ENCODE peak calls at places on chromosomes 1 and 21, in seven cellular contexts. One of them, this sample, is unnamed.

GRCh38 chr1:19455353-19455752 is 30.0 kb downstream of the CAPZB start:
- DNase-seq in ovary: no peak
- DNase-seq in hypothalamus: no peak
- DNase-seq in HFFc6: no peak
- DNase-seq in sciatic nerve: no peak
- DNase-seq in amniotic stem cell: no peak
- DNase-seq in substantia nigra: no peak
- DNase-seq in this sample: no peak

GRCh38 chr1:4140821-4141220 is 240.7 kb upstream of the C1orf174 start:
- DNase-seq in ovary: no peak
- DNase-seq in hypothalamus: no peak
- DNase-seq in HFFc6: no peak
- DNase-seq in sciatic nerve: no peak
- DNase-seq in amniotic stem cell: no peak
- DNase-seq in substantia nigra: no peak
- DNase-seq in this sample: no peak

GRCh38 chr1:196650403-196650802 is 1.4 kb upstream of the CFH start:
- DNase-seq in ovary: peak
- DNase-seq in hypothalamus: no peak
- DNase-seq in HFFc6: no peak
- DNase-seq in sciatic nerve: no peak
- DNase-seq in amniotic stem cell: no peak
- DNase-seq in substantia nigra: no peak
- DNase-seq in this sample: no peak

GRCh38 chr1:188599313-188599712 is 1770.6 kb downstream of the PLA2G4A start:
- DNase-seq in ovary: no peak
- DNase-seq in hypothalamus: no peak
- DNase-seq in HFFc6: no peak
- DNase-seq in sciatic nerve: no peak
- DNase-seq in amniotic stem cell: no peak
- DNase-seq in substantia nigra: no peak
- DNase-seq in this sample: no peak

GRCh38 chr1:222535455-222535854 is 12.4 kb downstream of the HHIPL2 start:
- DNase-seq in ovary: no peak
- DNase-seq in hypothalamus: no peak
- DNase-seq in HFFc6: no peak
- DNase-seq in sciatic nerve: no peak
- DNase-seq in amniotic stem cell: no peak
- DNase-seq in substantia nigra: no peak
- DNase-seq in this sample: no peak

GRCh38 chr1:184387871-184388670 is 1.2 kb downstream of the C1orf21 start:
- DNase-seq in ovary: peak
- DNase-seq in hypothalamus: peak
- DNase-seq in HFFc6: peak
- DNase-seq in sciatic nerve: peak
- DNase-seq in amniotic stem cell: peak
- DNase-seq in substantia nigra: no peak
- DNase-seq in this sample: peak

GRCh38 chr21:38468989-38469388 is 29.3 kb downstream of the ERG start:
- DNase-seq in ovary: no peak
- DNase-seq in hypothalamus: no peak
- DNase-seq in HFFc6: peak
- DNase-seq in sciatic nerve: no peak
- DNase-seq in amniotic stem cell: no peak
- DNase-seq in substantia nigra: no peak
- DNase-seq in this sample: no peak

GRCh38 chr21:18801468-18801867 is 397.9 kb upstream of the TMPRSS15 start:
- DNase-seq in ovary: no peak
- DNase-seq in hypothalamus: no peak
- DNase-seq in HFFc6: no peak
- DNase-seq in sciatic nerve: no peak
- DNase-seq in amniotic stem cell: no peak
- DNase-seq in substantia nigra: no peak
- DNase-seq in this sample: no peak

GRCh38 chr21:36641886-36642285 is 57.0 kb upstream of the SIM2 start:
- DNase-seq in ovary: no peak
- DNase-seq in hypothalamus: no peak
- DNase-seq in HFFc6: no peak
- DNase-seq in sciatic nerve: no peak
- DNase-seq in amniotic stem cell: no peak
- DNase-seq in substantia nigra: no peak
- DNase-seq in this sample: no peak

GRCh38 chr1:218739426-218739825 is 394.3 kb downstream of the TGFB2 start:
- DNase-seq in ovary: peak
- DNase-seq in hypothalamus: no peak
- DNase-seq in HFFc6: no peak
- DNase-seq in sciatic nerve: peak
- DNase-seq in amniotic stem cell: no peak
- DNase-seq in substantia nigra: no peak
- DNase-seq in this sample: no peak

GRCh38 chr1:229428256-229428655 is 5.6 kb downstream of the ACTA1 start:
- DNase-seq in ovary: no peak
- DNase-seq in hypothalamus: no peak
- DNase-seq in HFFc6: no peak
- DNase-seq in sciatic nerve: no peak
- DNase-seq in amniotic stem cell: no peak
- DNase-seq in substantia nigra: no peak
- DNase-seq in this sample: no peak

GRCh38 chr1:234956821-234957329 is 171.8 kb downstream of the TOMM20 start:
- DNase-seq in ovary: no peak
- DNase-seq in hypothalamus: no peak
- DNase-seq in HFFc6: no peak
- DNase-seq in sciatic nerve: peak
- DNase-seq in amniotic stem cell: no peak
- DNase-seq in substantia nigra: no peak
- DNase-seq in this sample: no peak

GRCh38 chr1:202698276-202698675 is 12.0 kb downstream of the SYT2 start:
- DNase-seq in ovary: no peak
- DNase-seq in hypothalamus: no peak
- DNase-seq in HFFc6: no peak
- DNase-seq in sciatic nerve: no peak
- DNase-seq in amniotic stem cell: no peak
- DNase-seq in substantia nigra: no peak
- DNase-seq in this sample: no peak

GRCh38 chr1:150596095-150596892 is 16.9 kb upstream of the MCL1 start:
- DNase-seq in ovary: no peak
- DNase-seq in hypothalamus: no peak
- DNase-seq in HFFc6: no peak
- DNase-seq in sciatic nerve: no peak
- DNase-seq in amniotic stem cell: no peak
- DNase-seq in substantia nigra: no peak
- DNase-seq in this sample: no peak

GRCh38 chr1:115077286-115077983 is 11.9 kb downstream of the TSPAN2 start:
- DNase-seq in ovary: no peak
- DNase-seq in hypothalamus: no peak
- DNase-seq in HFFc6: no peak
- DNase-seq in sciatic nerve: no peak
- DNase-seq in amniotic stem cell: no peak
- DNase-seq in substantia nigra: no peak
- DNase-seq in this sample: no peak

GRCh38 chr21:45598109-45598508 is 45.4 kb upstream of the PCBP3 start:
- DNase-seq in ovary: no peak
- DNase-seq in hypothalamus: no peak
- DNase-seq in HFFc6: no peak
- DNase-seq in sciatic nerve: peak
- DNase-seq in amniotic stem cell: no peak
- DNase-seq in substantia nigra: no peak
- DNase-seq in this sample: no peak

GRCh38 chr1:235941852-235942624 is 75.3 kb upstream of the LYST start:
- DNase-seq in ovary: no peak
- DNase-seq in hypothalamus: no peak
- DNase-seq in HFFc6: no peak
- DNase-seq in sciatic nerve: no peak
- DNase-seq in amniotic stem cell: no peak
- DNase-seq in substantia nigra: no peak
- DNase-seq in this sample: no peak

GRCh38 chr1:112818990-112819689 is 104.0 kb upstream of the PPM1J start:
- DNase-seq in ovary: no peak
- DNase-seq in hypothalamus: no peak
- DNase-seq in HFFc6: peak
- DNase-seq in sciatic nerve: no peak
- DNase-seq in amniotic stem cell: peak
- DNase-seq in substantia nigra: no peak
- DNase-seq in this sample: no peak

GRCh38 chr1:25094229-25094628 is 138.1 kb downstream of the SYF2 start:
- DNase-seq in ovary: no peak
- DNase-seq in hypothalamus: no peak
- DNase-seq in HFFc6: no peak
- DNase-seq in sciatic nerve: no peak
- DNase-seq in amniotic stem cell: no peak
- DNase-seq in substantia nigra: no peak
- DNase-seq in this sample: no peak

GRCh38 chr1:152410028-152410427 is 4.0 kb downstream of the CRNN start:
- DNase-seq in ovary: no peak
- DNase-seq in hypothalamus: no peak
- DNase-seq in HFFc6: no peak
- DNase-seq in sciatic nerve: no peak
- DNase-seq in amniotic stem cell: no peak
- DNase-seq in substantia nigra: no peak
- DNase-seq in this sample: no peak

GRCh38 chr1:944341-945325 is 14.4 kb downstream of the NOC2L start:
- DNase-seq in ovary: peak
- DNase-seq in hypothalamus: no peak
- DNase-seq in HFFc6: no peak
- DNase-seq in sciatic nerve: no peak
- DNase-seq in amniotic stem cell: no peak
- DNase-seq in substantia nigra: no peak
- DNase-seq in this sample: no peak

GRCh38 chr1:152585586-152585985 is 5.3 kb upstream of the LCE3D start:
- DNase-seq in ovary: no peak
- DNase-seq in hypothalamus: no peak
- DNase-seq in HFFc6: no peak
- DNase-seq in sciatic nerve: no peak
- DNase-seq in amniotic stem cell: no peak
- DNase-seq in substantia nigra: no peak
- DNase-seq in this sample: no peak

GRCh38 chr21:30984897-30985296 is 53.4 kb downstream of the KRTAP19-8 start:
- DNase-seq in ovary: no peak
- DNase-seq in hypothalamus: no peak
- DNase-seq in HFFc6: no peak
- DNase-seq in sciatic nerve: no peak
- DNase-seq in amniotic stem cell: no peak
- DNase-seq in substantia nigra: no peak
- DNase-seq in this sample: no peak

GRCh38 chr1:82795503-82796149 is 994.9 kb downstream of the ADGRL2 start:
- DNase-seq in ovary: no peak
- DNase-seq in hypothalamus: no peak
- DNase-seq in HFFc6: no peak
- DNase-seq in sciatic nerve: no peak
- DNase-seq in amniotic stem cell: no peak
- DNase-seq in substantia nigra: no peak
- DNase-seq in this sample: no peak

GRCh38 chr1:240337795-240338194 is 246.1 kb downstream of the FMN2 start:
- DNase-seq in ovary: no peak
- DNase-seq in hypothalamus: no peak
- DNase-seq in HFFc6: peak
- DNase-seq in sciatic nerve: no peak
- DNase-seq in amniotic stem cell: peak
- DNase-seq in substantia nigra: no peak
- DNase-seq in this sample: no peak

GRCh38 chr1:180168786-180169640 is 14.3 kb downstream of the QSOX1 start:
- DNase-seq in ovary: no peak
- DNase-seq in hypothalamus: no peak
- DNase-seq in HFFc6: no peak
- DNase-seq in sciatic nerve: peak
- DNase-seq in amniotic stem cell: no peak
- DNase-seq in substantia nigra: no peak
- DNase-seq in this sample: peak

GRCh38 chr21:36350282-36350910 is 30.4 kb downstream of the MORC3 start:
- DNase-seq in ovary: no peak
- DNase-seq in hypothalamus: no peak
- DNase-seq in HFFc6: peak
- DNase-seq in sciatic nerve: no peak
- DNase-seq in amniotic stem cell: no peak
- DNase-seq in substantia nigra: no peak
- DNase-seq in this sample: no peak

GRCh38 chr21:42560517-42561179 is 47.0 kb downstream of the SLC37A1 start:
- DNase-seq in ovary: no peak
- DNase-seq in hypothalamus: no peak
- DNase-seq in HFFc6: no peak
- DNase-seq in sciatic nerve: peak
- DNase-seq in amniotic stem cell: no peak
- DNase-seq in substantia nigra: no peak
- DNase-seq in this sample: no peak

GRCh38 chr21:43281661-43282357 is 113.0 kb downstream of the CRYAA start:
- DNase-seq in ovary: no peak
- DNase-seq in hypothalamus: no peak
- DNase-seq in HFFc6: no peak
- DNase-seq in sciatic nerve: no peak
- DNase-seq in amniotic stem cell: no peak
- DNase-seq in substantia nigra: no peak
- DNase-seq in this sample: no peak

This sample was measured in neural crest cell.